ENCODE peak calls at places on chromosomes 4 and X, in eight cellular contexts. One of them, this sample, is unnamed.

GRCh38 chr4:41369680-41370079 is 113.0 kb downstream of the UCHL1 start:
- DNase-seq in suprapubic skin: no peak
- DNase-seq in heart left ventricle: peak; percentile 65
- DNase-seq in H1: no peak
- DNase-seq in GM12878: no peak
- DNase-seq in tibial nerve: no peak
- DNase-seq in ovary: no peak
- DNase-seq in IMR-90: no peak
- DNase-seq in this sample: no peak

GRCh38 chrX:26927419-26927818 is 535.7 kb downstream of the PPP4R3C start:
- DNase-seq in suprapubic skin: no peak
- DNase-seq in heart left ventricle: no peak
- DNase-seq in H1: no peak
- DNase-seq in GM12878: no peak
- DNase-seq in tibial nerve: no peak
- DNase-seq in ovary: no peak
- DNase-seq in IMR-90: no peak
- DNase-seq in this sample: no peak

GRCh38 chr4:115537387-115537786 is 424.0 kb upstream of the NDST4 start:
- DNase-seq in suprapubic skin: no peak
- DNase-seq in heart left ventricle: no peak
- DNase-seq in H1: no peak
- DNase-seq in GM12878: no peak
- DNase-seq in tibial nerve: no peak
- DNase-seq in ovary: no peak
- DNase-seq in IMR-90: no peak
- DNase-seq in this sample: no peak

GRCh38 chrX:37060999-37061398 is 52.8 kb downstream of the FAM47C start:
- DNase-seq in suprapubic skin: no peak
- DNase-seq in heart left ventricle: no peak
- DNase-seq in H1: no peak
- DNase-seq in GM12878: no peak
- DNase-seq in tibial nerve: no peak
- DNase-seq in ovary: no peak
- DNase-seq in IMR-90: peak; percentile 41
- DNase-seq in this sample: no peak

GRCh38 chrX:14010566-14010965 is 19.1 kb downstream of the GEMIN8 start:
- DNase-seq in suprapubic skin: no peak
- DNase-seq in heart left ventricle: no peak
- DNase-seq in H1: no peak
- DNase-seq in GM12878: no peak
- DNase-seq in tibial nerve: no peak
- DNase-seq in ovary: no peak
- DNase-seq in IMR-90: no peak
- DNase-seq in this sample: no peak

GRCh38 chrX:72131317-72132294 is at the start of gene RTL5:
- DNase-seq in suprapubic skin: peak; percentile 89
- DNase-seq in heart left ventricle: peak; percentile 84
- DNase-seq in H1: peak; percentile 57
- DNase-seq in GM12878: no peak
- DNase-seq in tibial nerve: peak; percentile 69
- DNase-seq in ovary: peak; percentile 91
- DNase-seq in IMR-90: peak; percentile 85
- DNase-seq in this sample: peak; percentile 93

GRCh38 chrX:147978931-147979330 is 2.2 kb upstream of the FMR1NB start:
- DNase-seq in suprapubic skin: no peak
- DNase-seq in heart left ventricle: no peak
- DNase-seq in H1: no peak
- DNase-seq in GM12878: no peak
- DNase-seq in tibial nerve: no peak
- DNase-seq in ovary: no peak
- DNase-seq in IMR-90: no peak
- DNase-seq in this sample: no peak

GRCh38 chr4:152936446-152937279 is 540 bp downstream of the FHDC1 start:
- DNase-seq in suprapubic skin: peak; percentile 84
- DNase-seq in heart left ventricle: peak; percentile 25
- DNase-seq in H1: peak; percentile 78
- DNase-seq in GM12878: no peak
- DNase-seq in tibial nerve: no peak
- DNase-seq in ovary: no peak
- DNase-seq in IMR-90: peak; percentile 16
- DNase-seq in this sample: no peak

DNA sequence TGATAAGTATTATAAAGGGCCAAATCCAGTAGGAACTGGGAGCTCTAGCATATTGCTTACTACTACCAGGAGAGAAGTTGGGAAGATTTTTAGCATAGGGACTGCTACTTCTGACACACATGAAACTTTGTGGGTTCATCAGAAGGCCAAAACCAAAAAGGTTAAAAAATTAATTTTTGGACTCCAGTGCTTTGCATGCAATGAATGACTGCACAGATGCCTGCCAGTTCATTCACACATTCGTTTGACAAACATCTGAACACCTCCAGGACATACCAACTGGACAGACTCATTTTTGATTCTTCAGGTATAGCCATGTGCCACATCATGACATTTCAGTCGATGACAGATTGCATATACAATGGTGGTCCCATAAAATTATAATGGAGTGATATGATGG is 79.8 kb downstream of the MID1IP1 start:
- DNase-seq in suprapubic skin: no peak
- DNase-seq in heart left ventricle: no peak
- DNase-seq in H1: no peak
- DNase-seq in GM12878: no peak
- DNase-seq in tibial nerve: no peak
- DNase-seq in ovary: no peak
- DNase-seq in IMR-90: no peak
- DNase-seq in this sample: no peak
- H3K4me1 ChIP-seq in suprapubic skin: peaks cover 3% of the 10 kb centered on the region
- H3K4me1 ChIP-seq in heart left ventricle: no peaks in the 10 kb centered on the region
- H3K4me1 ChIP-seq in H1: no peaks in the 10 kb centered on the region
- H3K4me1 ChIP-seq in GM12878: peaks cover 14% of the 10 kb centered on the region
- H3K4me1 ChIP-seq in tibial nerve: no peaks in the 10 kb centered on the region
- H3K4me1 ChIP-seq in ovary: no peaks in the 10 kb centered on the region
- H3K4me1 ChIP-seq in IMR-90: no peaks in the 10 kb centered on the region
- H3K4me1 ChIP-seq in this sample: no peaks in the 10 kb centered on the region

GRCh38 chr4:3430524-3430923 is 11.2 kb upstream of the HGFAC start:
- DNase-seq in suprapubic skin: no peak
- DNase-seq in heart left ventricle: no peak
- DNase-seq in H1: no peak
- DNase-seq in GM12878: no peak
- DNase-seq in tibial nerve: no peak
- DNase-seq in ovary: no peak
- DNase-seq in IMR-90: no peak
- DNase-seq in this sample: no peak

GRCh38 chr4:3427134-3427476 is 14.7 kb upstream of the HGFAC start:
- DNase-seq in suprapubic skin: no peak
- DNase-seq in heart left ventricle: no peak
- DNase-seq in H1: no peak
- DNase-seq in GM12878: no peak
- DNase-seq in tibial nerve: no peak
- DNase-seq in ovary: no peak
- DNase-seq in IMR-90: no peak
- DNase-seq in this sample: no peak

GRCh38 chr4:3429651-3430050 is 12.1 kb upstream of the HGFAC start:
- DNase-seq in suprapubic skin: no peak
- DNase-seq in heart left ventricle: no peak
- DNase-seq in H1: no peak
- DNase-seq in GM12878: no peak
- DNase-seq in tibial nerve: no peak
- DNase-seq in ovary: no peak
- DNase-seq in IMR-90: no peak
- DNase-seq in this sample: no peak

GRCh38 chr4:3426465-3427133 is 15.2 kb upstream of the HGFAC start:
- DNase-seq in suprapubic skin: no peak
- DNase-seq in heart left ventricle: no peak
- DNase-seq in H1: no peak
- DNase-seq in GM12878: no peak
- DNase-seq in tibial nerve: no peak
- DNase-seq in ovary: no peak
- DNase-seq in IMR-90: no peak
- DNase-seq in this sample: no peak

DNA sequence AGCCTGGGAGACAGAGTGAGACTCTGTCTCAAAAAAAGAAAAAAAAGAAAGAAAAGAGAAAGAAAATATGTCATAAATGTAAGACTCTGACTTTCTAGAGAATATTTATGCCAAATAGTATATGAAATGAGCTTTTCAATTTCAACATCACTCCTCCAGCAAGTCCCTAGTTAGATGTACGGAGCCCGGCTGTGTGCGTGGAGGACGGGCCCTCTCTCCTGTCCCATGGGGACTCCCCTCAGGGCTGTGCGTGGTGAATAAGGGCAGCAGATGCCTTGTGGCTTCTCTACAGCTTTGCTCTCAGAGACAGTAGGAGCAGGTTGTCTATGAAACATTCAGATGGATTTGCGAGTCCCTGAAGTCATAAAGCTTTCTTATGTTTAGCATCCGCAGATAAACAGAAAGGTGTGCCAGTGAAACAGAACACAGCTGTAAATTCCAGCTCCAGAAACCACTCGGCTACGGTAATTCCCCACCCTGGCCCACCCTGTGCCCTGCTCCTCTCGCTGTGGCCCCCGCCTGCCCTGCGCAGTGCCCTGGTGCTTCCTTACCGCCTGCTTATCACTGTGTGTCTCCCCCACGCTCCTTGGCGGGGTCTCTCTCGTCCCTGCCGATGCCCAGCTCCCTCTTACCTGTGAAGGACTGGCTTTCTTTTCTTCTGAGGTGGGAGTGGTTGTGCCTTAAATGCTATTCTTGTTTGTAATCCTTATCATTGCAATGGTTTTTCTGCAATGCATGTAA is 13.9 kb upstream of the HGFAC start:
- DNase-seq in suprapubic skin: no peak
- DNase-seq in heart left ventricle: no peak
- DNase-seq in H1: no peak
- DNase-seq in GM12878: no peak
- DNase-seq in tibial nerve: no peak
- DNase-seq in ovary: no peak
- DNase-seq in IMR-90: no peak
- DNase-seq in this sample: no peak
- TF ChIP-seq POLR2A in suprapubic skin: no peak
- TF ChIP-seq POLR2A in heart left ventricle: no peak
- TF ChIP-seq POLR2A in H1: no peak
- TF ChIP-seq POLR2A in GM12878: no peak
- TF ChIP-seq POLR2A in tibial nerve: no peak
- TF ChIP-seq POLR2A in ovary: no peak
- TF ChIP-seq POLR2A in IMR-90: no peak
- TF ChIP-seq POLR2A in this sample: no peak

GRCh38 chr4:38660838-38661237 is 3.2 kb upstream of the KLF3 start:
- DNase-seq in suprapubic skin: no peak
- DNase-seq in heart left ventricle: no peak
- DNase-seq in H1: no peak
- DNase-seq in GM12878: no peak
- DNase-seq in tibial nerve: no peak
- DNase-seq in ovary: no peak
- DNase-seq in IMR-90: no peak
- DNase-seq in this sample: no peak

GRCh38 chr4:38661371-38661770 is 2.6 kb upstream of the KLF3 start:
- DNase-seq in suprapubic skin: no peak
- DNase-seq in heart left ventricle: no peak
- DNase-seq in H1: no peak
- DNase-seq in GM12878: no peak
- DNase-seq in tibial nerve: no peak
- DNase-seq in ovary: no peak
- DNase-seq in IMR-90: no peak
- DNase-seq in this sample: peak; percentile 60

GRCh38 chr4:38663801-38664703 is at the start of gene KLF3:
- DNase-seq in suprapubic skin: peak; percentile 97
- DNase-seq in heart left ventricle: peak; percentile 95
- DNase-seq in H1: peak; percentile 82
- DNase-seq in GM12878: no peak
- DNase-seq in tibial nerve: peak; percentile 83
- DNase-seq in ovary: peak; percentile 92
- DNase-seq in IMR-90: peak; percentile 82
- DNase-seq in this sample: peak; percentile 98

GRCh38 chr4:38664704-38665401 is 854 bp downstream of the KLF3 start:
- DNase-seq in suprapubic skin: peak; percentile 83
- DNase-seq in heart left ventricle: peak; percentile 78
- DNase-seq in H1: peak; percentile 59
- DNase-seq in GM12878: no peak
- DNase-seq in tibial nerve: peak; percentile 43
- DNase-seq in ovary: peak; percentile 86
- DNase-seq in IMR-90: peak; percentile 56
- DNase-seq in this sample: no peak

DNA sequence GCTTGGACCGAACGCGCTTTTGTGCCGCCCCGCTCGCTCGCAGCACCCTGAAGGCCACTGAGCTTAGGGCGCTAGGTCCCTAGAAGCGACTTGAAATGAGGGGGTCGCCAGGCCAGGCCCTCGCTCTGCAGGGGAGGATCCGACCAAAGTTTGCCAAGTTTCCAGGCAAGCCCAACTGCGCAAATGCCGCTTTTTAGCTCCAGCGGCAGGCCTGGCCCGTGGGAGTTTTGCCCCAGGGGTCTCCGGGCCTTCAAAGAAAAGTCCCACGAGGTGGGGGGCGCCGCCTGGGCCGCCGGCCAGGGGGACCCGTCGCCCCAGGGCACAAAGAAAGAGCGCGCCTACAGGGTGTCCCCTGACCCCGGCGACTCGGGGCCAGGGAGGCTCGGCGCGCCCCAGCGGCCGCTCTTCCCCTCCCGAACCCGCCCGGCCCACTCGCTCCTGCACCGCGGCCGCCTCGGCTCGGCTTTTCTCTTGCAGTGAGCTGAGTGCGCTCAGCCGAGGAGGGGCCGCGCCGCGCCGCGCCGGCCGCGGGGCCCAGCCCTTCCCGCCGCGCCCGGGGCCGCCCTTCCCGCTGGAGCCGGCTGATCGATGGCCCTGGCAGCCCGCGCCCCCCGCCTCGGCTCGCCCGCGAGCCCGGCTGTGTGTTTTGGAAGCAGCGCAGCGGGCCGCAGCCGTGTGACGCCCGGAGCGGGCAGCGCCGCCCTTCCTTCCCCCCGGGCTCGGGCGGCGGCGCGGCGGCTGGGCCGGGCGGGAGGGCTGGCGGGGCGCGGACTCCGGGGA is 788 bp upstream of the KLF3 start:
- DNase-seq in suprapubic skin: peak; percentile 92
- DNase-seq in heart left ventricle: no peak
- DNase-seq in H1: peak; percentile 72
- DNase-seq in GM12878: no peak
- DNase-seq in tibial nerve: no peak
- DNase-seq in ovary: peak; percentile 63
- DNase-seq in IMR-90: no peak
- DNase-seq in this sample: peak; percentile 95
- H3K4me3 ChIP-seq in suprapubic skin: peak overlapping the region; percentile 99
- H3K4me3 ChIP-seq in heart left ventricle: peak overlapping the region; percentile 83
- H3K4me3 ChIP-seq in H1: peak overlapping the region; percentile 58
- H3K4me3 ChIP-seq in GM12878: peak overlapping the region; percentile 73
- H3K4me3 ChIP-seq in tibial nerve: peak overlapping the region; percentile 84
- H3K4me3 ChIP-seq in ovary: peak overlapping the region; percentile 74
- H3K4me3 ChIP-seq in IMR-90: peak overlapping the region; percentile 39
- H3K4me3 ChIP-seq in this sample: peak overlapping the region; percentile 99

GRCh38 chr4:169314906-169315305 is 44.1 kb upstream of the SH3RF1 start:
- DNase-seq in suprapubic skin: no peak
- DNase-seq in heart left ventricle: peak; percentile 68
- DNase-seq in H1: no peak
- DNase-seq in GM12878: no peak
- DNase-seq in tibial nerve: peak; percentile 29
- DNase-seq in ovary: peak; percentile 69
- DNase-seq in IMR-90: peak; percentile 70
- DNase-seq in this sample: peak; percentile 90

GRCh38 chr4:169311643-169312365 is 41.0 kb upstream of the SH3RF1 start:
- DNase-seq in suprapubic skin: no peak
- DNase-seq in heart left ventricle: peak; percentile 32
- DNase-seq in H1: peak; percentile 55
- DNase-seq in GM12878: peak; percentile 30
- DNase-seq in tibial nerve: peak; percentile 36
- DNase-seq in ovary: peak; percentile 31
- DNase-seq in IMR-90: peak; percentile 59
- DNase-seq in this sample: no peak

GRCh38 chr4:169313732-169314131 is 43.0 kb upstream of the SH3RF1 start:
- DNase-seq in suprapubic skin: no peak
- DNase-seq in heart left ventricle: no peak
- DNase-seq in H1: no peak
- DNase-seq in GM12878: no peak
- DNase-seq in tibial nerve: no peak
- DNase-seq in ovary: no peak
- DNase-seq in IMR-90: no peak
- DNase-seq in this sample: no peak

GRCh38 chr4:169312690-169313422 is 42.1 kb upstream of the SH3RF1 start:
- DNase-seq in suprapubic skin: no peak
- DNase-seq in heart left ventricle: no peak
- DNase-seq in H1: no peak
- DNase-seq in GM12878: no peak
- DNase-seq in tibial nerve: no peak
- DNase-seq in ovary: no peak
- DNase-seq in IMR-90: no peak
- DNase-seq in this sample: no peak

DNA sequence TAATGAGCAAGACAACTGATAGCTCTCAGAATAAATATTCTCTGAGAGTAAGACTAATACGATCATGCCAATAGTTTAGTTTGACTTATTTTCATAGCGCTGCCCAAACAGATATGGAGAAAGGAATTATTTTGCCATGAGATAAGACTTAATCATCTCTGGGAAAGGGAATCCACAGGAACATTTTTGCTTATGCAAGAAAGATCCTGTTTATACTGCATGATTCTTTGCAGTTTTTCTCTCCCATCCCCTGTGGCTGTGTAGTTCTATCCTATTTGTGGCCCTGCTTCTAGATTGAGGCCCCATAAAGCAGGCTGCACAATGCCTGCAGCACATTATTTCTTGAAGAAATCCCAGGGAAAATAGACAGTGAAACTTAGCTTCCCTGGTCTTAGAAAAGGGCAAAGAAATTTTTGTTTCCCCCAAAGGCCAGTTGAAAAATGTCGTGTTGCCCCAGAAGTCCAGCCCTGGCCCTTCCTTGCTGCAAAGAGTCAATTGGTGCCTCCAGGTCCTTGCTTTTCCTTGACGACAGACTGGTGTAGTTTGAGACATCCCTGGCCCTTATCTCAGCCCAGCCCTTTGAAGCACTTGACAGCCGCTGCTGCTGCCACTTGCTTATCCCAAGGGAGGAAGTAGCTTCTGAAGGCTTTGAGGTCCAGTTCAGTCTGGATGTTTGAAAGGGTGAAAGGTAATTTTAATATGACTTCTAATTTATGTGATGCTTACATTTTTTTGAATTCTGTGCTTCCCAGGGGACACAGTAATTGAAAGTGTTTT is 45.0 kb upstream of the SH3RF1 start:
- DNase-seq in suprapubic skin: no peak
- DNase-seq in heart left ventricle: no peak
- DNase-seq in H1: no peak
- DNase-seq in GM12878: no peak
- DNase-seq in tibial nerve: no peak
- DNase-seq in ovary: no peak
- DNase-seq in IMR-90: peak; percentile 92
- DNase-seq in this sample: peak; percentile 29
- H3K4me1 ChIP-seq in suprapubic skin: peaks cover 14% of the 10 kb centered on the region
- H3K4me1 ChIP-seq in heart left ventricle: peaks cover 12% of the 10 kb centered on the region
- H3K4me1 ChIP-seq in H1: no peaks in the 10 kb centered on the region
- H3K4me1 ChIP-seq in GM12878: no peaks in the 10 kb centered on the region
- H3K4me1 ChIP-seq in tibial nerve: no peaks in the 10 kb centered on the region
- H3K4me1 ChIP-seq in ovary: peaks cover 5% of the 10 kb centered on the region
- H3K4me1 ChIP-seq in IMR-90: peaks cover 8% of the 10 kb centered on the region
- H3K4me1 ChIP-seq in this sample: peaks cover 15% of the 10 kb centered on the region